ENCODE peak calls at places on chromosomes 2 and 18, in eight cellular contexts. A is MM.1S, B is NCI-H1436, X is skeletal muscle cell, V is uterus, K is left cardiac atrium, N is left ventricle myocardium superior, Y is fibroblast of the aortic adventitia. W is an unnamed sample.
A peak's percentile ranks its signal among the peaks of the same experiment; 100 is the strongest.

GRCh38 chr2:157871415-157871814 is 4.7 kb downstream of the ACVR1 start:
- DNase-seq in X (no peak), K (no peak), Y (no peak), B (no peak), A (no peak), N (no peak), V (no peak), W (no peak)

GRCh38 chr2:223459328-223459939 is 142.7 kb downstream of the SCG2 start:
- DNase-seq in Y (peak; percentile 57), K (no peak), B (peak; percentile 11), X (no peak), A (no peak), V (no peak), N (no peak), W (no peak)

GRCh38 chr2:112958428-112959108 is 19.2 kb upstream of the IL36G start:
- DNase-seq in X (peak; percentile 23), Y (peak; percentile 78), B (peak; percentile 41), V (no peak), K (no peak), N (no peak), A (peak; percentile 58), W (no peak)

GRCh38 chr18:77478619-77479018 is 229.0 kb downstream of the GALR1 start:
- DNase-seq in K (peak; percentile 54), B (no peak), Y (peak; percentile 3), N (no peak), V (peak; percentile 39), A (peak; percentile 46), X (peak; percentile 57), W (no peak)

GRCh38 chr2:172931256-172931894 is 144.3 kb upstream of the MAP3K20 start:
- DNase-seq in N (no peak), B (no peak), X (no peak), Y (peak; percentile 83), V (no peak), K (peak; percentile 35), A (no peak), W (no peak)

GRCh38 chr2:200306969-200307811 is 697 bp downstream of the SPATS2L start:
- DNase-seq in K (peak; percentile 63), B (no peak), N (peak; percentile 73), Y (no peak), V (peak; percentile 36), X (no peak), A (peak; percentile 60), W (peak; percentile 74)

GRCh38 chr2:43192039-43192438 is 34.4 kb downstream of the ZFP36L2 start:
- DNase-seq in A (peak; percentile 16), N (no peak), V (no peak), X (no peak), Y (no peak), B (no peak), K (no peak), W (no peak)

GRCh38 chr2:32772623-32773221 is 144.9 kb downstream of the TTC27 start:
- DNase-seq in K (no peak), B (peak; percentile 4), Y (peak; percentile 82), V (no peak), A (peak; percentile 33), N (no peak), X (peak; percentile 17), W (no peak)

GRCh38 chr18:22429564-22429963 is 11.8 kb upstream of the CTAGE1 start:
- DNase-seq in V (no peak), X (no peak), B (no peak), K (no peak), A (no peak), N (no peak), Y (no peak), W (no peak)

GRCh38 chr2:236061497-236061896 is 106.7 kb downstream of the GBX2 start:
- DNase-seq in X (no peak), V (no peak), A (no peak), B (no peak), Y (no peak), K (no peak), N (no peak), W (no peak)

GRCh38 chr18:22473366-22473765 is 55.7 kb upstream of the CTAGE1 start:
- DNase-seq in Y (no peak), A (no peak), N (no peak), X (no peak), V (no peak), B (no peak), K (no peak), W (no peak)

GRCh38 chr18:59616501-59616900 is 80.7 kb downstream of the CCBE1 start:
- DNase-seq in A (no peak), Y (peak; percentile 39), B (no peak), X (peak; percentile 63), V (no peak), K (no peak), N (no peak), W (no peak)

GRCh38 chr2:15722980-15723379 is 131.3 kb downstream of the DDX1 start:
- DNase-seq in B (no peak), N (no peak), X (no peak), V (no peak), K (no peak), A (no peak), Y (no peak), W (no peak)

GRCh38 chr18:44637210-44638051 is 43.3 kb upstream of the SETBP1 start:
- DNase-seq in N (no peak), V (no peak), K (no peak), X (no peak), Y (no peak), B (no peak), A (no peak), W (no peak)

GRCh38 chr18:7904529-7904928 is 337.4 kb downstream of the PTPRM start:
- DNase-seq in B (no peak), V (no peak), X (peak; percentile 33), N (no peak), K (no peak), A (no peak), Y (peak; percentile 50), W (no peak)

GRCh38 chr2:232891621-232892071 is 21.6 kb downstream of the SNORC start:
- DNase-seq in X (peak; percentile 53), N (no peak), A (no peak), V (no peak), Y (peak; percentile 83), B (no peak), K (no peak), W (peak; percentile 42)

GRCh38 chr2:36781907-36782635 is 85.6 kb downstream of the VIT start:
- DNase-seq in K (no peak), N (no peak), A (no peak), Y (no peak), V (peak; percentile 21), X (no peak), B (no peak), W (no peak)

GRCh38 chr2:26401739-26402541 is at the start of gene DRC1:
- DNase-seq in Y (peak; percentile 60), X (peak; percentile 23), V (peak; percentile 20), K (peak; percentile 61), N (peak; percentile 69), B (peak; percentile 75), A (no peak), W (peak; percentile 91)

GRCh38 chr2:100285691-100286090 is 36.6 kb downstream of the LONRF2 start:
- DNase-seq in V (peak; percentile 63), A (no peak), B (no peak), K (no peak), X (peak; percentile 29), N (no peak), Y (peak; percentile 84), W (no peak)

GRCh38 chr2:96248624-96249023 is 17.2 kb downstream of the TMEM127 start:
- DNase-seq in K (no peak), V (no peak), N (no peak), Y (no peak), A (no peak), X (no peak), B (no peak), W (no peak)

GRCh38 chr2:236867441-236868260 is 218.0 kb upstream of the COPS8 start:
- DNase-seq in B (no peak), A (no peak), Y (no peak), X (no peak), N (no peak), K (no peak), V (no peak), W (peak; percentile 34)

GRCh38 chr2:75525434-75526308 is 35.1 kb downstream of the EVA1A start:
- DNase-seq in N (no peak), X (no peak), Y (no peak), B (no peak), K (no peak), A (no peak), V (no peak), W (no peak)

GRCh38 chr2:73134471-73134870 is 21.7 kb upstream of the RAB11FIP5 start:
- DNase-seq in V (no peak), N (no peak), Y (no peak), X (no peak), K (no peak), B (no peak), A (no peak), W (no peak)